ENCODE peak calls at places on chromosomes 3 and 15, in four cellular contexts. T is tibial artery, I is cardiac fibroblast, G is dermis blood vessel endothelial cell. Y is an unnamed sample.

GRCh38 chr15:73530649-73531048 is 87.7 kb downstream of the REC114 start:
- DNase-seq in T (no peak), I (peak), G (no peak), Y (no peak)

GRCh38 chr3:4757949-4758855 is 221.0 kb upstream of the BHLHE40 start:
- DNase-seq in T (no peak), I (no peak), G (no peak), Y (no peak)

GRCh38 chr15:74134387-74135027 is 4.1 kb downstream of the ISLR2 start:
- DNase-seq in T (peak), I (no peak), G (peak), Y (peak)

GRCh38 chr3:110343376-110343775 is 728.2 kb upstream of the NECTIN3 start:
- DNase-seq in T (no peak), I (peak), G (peak), Y (no peak)

GRCh38 chr3:62884041-62884870 is 9.0 kb upstream of the CADPS start:
- DNase-seq in T (no peak), I (no peak), G (no peak), Y (no peak)

GRCh38 chr3:184377374-184377773 is 633 bp downstream of the THPO start:
- DNase-seq in T (no peak), I (no peak), G (no peak), Y (no peak)

GRCh38 chr3:121152573-121152972 is 244.6 kb downstream of the STXBP5L start:
- DNase-seq in T (no peak), I (peak), G (peak), Y (peak)

GRCh38 chr3:65883614-65884013 is 155.1 kb downstream of the MAGI1 start:
- DNase-seq in T (no peak), I (peak), G (peak), Y (no peak)

Y was measured in dermis microvascular lymphatic vessel endothelial cell.